ENCODE peak calls at places on chromosomes 11 and 22, in four cellular contexts. C is A549, K is K562, G is endothelial cell of umbilical vein. V is an unnamed sample.
A peak's percentile ranks its signal among the peaks of the same experiment; 100 is the strongest.

GRCh38 chr11:132200303-132200936 is 830.0 kb downstream of the NTM start:
- DNase-seq in K (no peak), C (no peak), G (no peak), V (no peak)

GRCh38 chr22:31278643-31279326 is 13.5 kb downstream of the PIK3IP1 start:
- DNase-seq in K (no peak), C (no peak), G (no peak), V (no peak)

GRCh38 chr11:57458060-57458409 is 2.3 kb upstream of the RTN4RL2 start:
- DNase-seq in K (no peak), C (peak; percentile 62), G (no peak), V (no peak)

GRCh38 chr11:32561835-32562234 is 21.8 kb upstream of the EIF3M start:
- DNase-seq in K (no peak), G (no peak), C (no peak), V (no peak)

GRCh38 chr11:73381589-73381988 is 5.4 kb downstream of the RELT start:
- DNase-seq in C (no peak), K (no peak), G (no peak), V (peak; percentile 50)

GRCh38 chr11:61654397-61654829 is 25.8 kb upstream of the DAGLA start:
- DNase-seq in K (no peak), G (no peak), C (no peak), V (peak; percentile 79)

GRCh38 chr11:46438211-46438610 is 46.6 kb upstream of the CHRM4 start:
- DNase-seq in C (no peak), G (no peak), K (no peak), V (no peak)

GRCh38 chr11:62459080-62459479 is 40.2 kb downstream of the SCGB1A1 start:
- DNase-seq in G (no peak), K (no peak), C (no peak), V (no peak)

GRCh38 chr11:91981995-91982394 is 242.6 kb upstream of the FAT3 start:
- DNase-seq in K (no peak), C (peak; percentile 80), G (no peak), V (no peak)

GRCh38 chr11:76400967-76401366 is 19.8 kb downstream of the GVQW3 start:
- DNase-seq in K (no peak), C (no peak), G (no peak), V (no peak)

GRCh38 chr11:134531331-134532135 is 119.5 kb upstream of the B3GAT1 start:
- DNase-seq in C (no peak), G (no peak), K (no peak), V (no peak)

GRCh38 chr11:41206388-41206787 is 253.1 kb downstream of the LRRC4C start:
- DNase-seq in G (no peak), C (no peak), K (no peak), V (no peak)

GRCh38 chr22:48717883-48718817 is 1109.5 kb downstream of the BRD1 start:
- DNase-seq in C (no peak), G (no peak), K (no peak), V (peak; percentile 95)

GRCh38 chr11:35146711-35147110 is 7.7 kb downstream of the CD44 start:
- DNase-seq in K (no peak), C (no peak), G (no peak), V (peak; percentile 44)

GRCh38 chr11:36155770-36156485 is 133.3 kb downstream of the COMMD9 start:
- DNase-seq in K (no peak), G (peak; percentile 70), C (no peak), V (no peak)

GRCh38 chr11:46347637-46348311 is 511 bp downstream of the DGKZ start:
- DNase-seq in G (no peak), K (no peak), C (no peak), V (no peak)

GRCh38 chr11:14971865-14972580 is at the start of gene CALCA:
- DNase-seq in K (no peak), G (no peak), C (no peak), V (no peak)

GRCh38 chr11:10796191-10796590 is 12.5 kb downstream of the EIF4G2 start:
- DNase-seq in G (no peak), C (no peak), K (no peak), V (no peak)

GRCh38 chr11:81303265-81303664 is 1430.4 kb downstream of the FAM181B start:
- DNase-seq in K (no peak), G (no peak), C (no peak), V (no peak)

GRCh38 chr11:77413850-77414249 is 60.0 kb downstream of the PAK1 start:
- DNase-seq in C (no peak), G (no peak), K (no peak), V (no peak)

GRCh38 chr11:119903389-119903788 is 174.4 kb upstream of the NECTIN1 start:
- DNase-seq in C (no peak), K (no peak), G (no peak), V (no peak)

DNA sequence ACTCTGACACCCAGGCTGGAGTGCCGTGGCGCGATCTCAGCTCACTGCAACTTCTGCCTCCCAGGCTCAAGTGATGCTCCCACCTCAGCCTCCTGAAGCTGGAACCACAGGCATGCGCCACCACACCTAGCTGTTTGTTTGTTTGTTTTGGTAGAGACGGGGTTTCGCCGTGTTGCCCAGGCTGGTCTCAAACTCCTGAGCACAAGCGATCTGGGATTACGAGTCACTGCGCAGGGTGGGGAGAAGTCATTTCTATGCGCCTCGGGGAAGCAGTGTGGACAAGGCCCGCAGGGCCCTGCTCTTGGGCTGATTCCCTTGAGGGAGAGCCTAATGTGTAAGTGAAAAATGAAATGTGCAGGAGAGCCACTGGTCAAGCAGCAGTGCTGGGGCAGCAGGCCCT is 19.6 kb upstream of the SEPTIN5 start:
- DNase-seq in K (no peak), C (no peak), G (no peak), V (no peak)
- TF ChIP-seq MAX in K (no peak), C (no peak), G (no peak), V (no peak)

GRCh38 chr22:36367479-36367878 is 20.3 kb downstream of the MYH9 start:
- DNase-seq in C (no peak), G (no peak), K (no peak), V (no peak)

GRCh38 chr22:36367066-36367465 is 20.7 kb downstream of the MYH9 start:
- DNase-seq in K (no peak), C (no peak), G (no peak), V (no peak)

GRCh38 chr22:36368359-36368983 is 19.3 kb downstream of the MYH9 start:
- DNase-seq in C (peak; percentile 57), G (peak; percentile 76), K (peak; percentile 94), V (no peak)

GRCh38 chr22:36369922-36370781 is 17.6 kb downstream of the MYH9 start:
- DNase-seq in K (peak; percentile 80), G (peak; percentile 76), C (peak; percentile 58), V (peak; percentile 92)

DNA sequence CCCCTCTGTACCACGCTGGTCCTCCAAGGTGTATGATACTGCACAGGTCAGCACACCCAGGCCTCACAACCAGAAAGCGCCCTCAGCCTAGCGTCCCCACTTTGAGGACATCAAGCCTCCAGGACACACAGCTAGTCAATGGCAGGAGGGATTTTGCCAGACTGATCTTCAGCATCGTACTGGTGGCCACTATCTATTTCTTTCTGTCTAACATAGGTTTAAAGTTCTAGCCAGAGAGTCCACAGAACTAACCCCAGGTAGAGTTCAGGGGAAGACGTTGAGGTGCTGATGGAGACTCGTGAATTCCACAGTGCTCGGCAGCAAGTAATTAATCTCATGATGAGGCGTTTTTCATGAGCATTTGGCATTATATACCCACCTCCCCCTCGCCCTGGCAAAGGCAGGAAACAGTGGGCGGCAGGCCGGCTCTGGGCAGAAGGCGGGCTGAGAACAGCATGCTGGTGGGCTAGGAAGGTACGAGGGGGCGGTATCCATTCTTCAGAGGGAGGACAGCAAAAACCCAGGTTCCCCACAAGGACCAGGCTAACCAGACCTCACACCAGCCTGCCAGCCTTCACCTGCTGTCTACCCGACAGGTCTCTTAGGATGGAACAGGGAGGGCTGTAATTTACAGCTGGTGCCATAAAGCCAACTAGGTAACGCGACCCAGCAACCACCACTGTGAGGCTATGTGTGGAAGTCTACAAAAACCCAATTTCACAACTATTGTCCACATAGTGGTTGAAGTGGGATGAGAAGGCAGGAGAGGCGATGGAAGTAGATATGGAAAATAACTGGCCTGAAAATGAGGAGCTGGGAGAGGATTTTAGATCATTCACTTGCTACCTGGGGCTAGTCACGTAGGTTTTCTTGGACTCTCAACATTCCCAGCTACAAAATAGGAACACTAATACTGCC is 18.5 kb downstream of the MYH9 start:
- DNase-seq in K (no peak), G (peak; percentile 62), C (no peak), V (no peak)
- H3K4me3 ChIP-seq in K (no peak overlapping the region), G (peak overlapping the region; percentile 0), C (no peak overlapping the region), V (no peak overlapping the region)

GRCh38 chr22:40416636-40417035 is 46.2 kb downstream of the SGSM3 start:
- DNase-seq in C (no peak), K (no peak), G (no peak), V (no peak)

GRCh38 chr22:40414838-40415505 is 44.6 kb downstream of the SGSM3 start:
- DNase-seq in G (no peak), C (no peak), K (no peak), V (no peak)

GRCh38 chr22:40416267-40416570 is 45.8 kb downstream of the SGSM3 start:
- DNase-seq in K (no peak), G (no peak), C (no peak), V (no peak)

GRCh38 chr22:40417041-40417440 is 46.6 kb downstream of the SGSM3 start:
- DNase-seq in K (no peak), G (no peak), C (no peak), V (no peak)

DNA sequence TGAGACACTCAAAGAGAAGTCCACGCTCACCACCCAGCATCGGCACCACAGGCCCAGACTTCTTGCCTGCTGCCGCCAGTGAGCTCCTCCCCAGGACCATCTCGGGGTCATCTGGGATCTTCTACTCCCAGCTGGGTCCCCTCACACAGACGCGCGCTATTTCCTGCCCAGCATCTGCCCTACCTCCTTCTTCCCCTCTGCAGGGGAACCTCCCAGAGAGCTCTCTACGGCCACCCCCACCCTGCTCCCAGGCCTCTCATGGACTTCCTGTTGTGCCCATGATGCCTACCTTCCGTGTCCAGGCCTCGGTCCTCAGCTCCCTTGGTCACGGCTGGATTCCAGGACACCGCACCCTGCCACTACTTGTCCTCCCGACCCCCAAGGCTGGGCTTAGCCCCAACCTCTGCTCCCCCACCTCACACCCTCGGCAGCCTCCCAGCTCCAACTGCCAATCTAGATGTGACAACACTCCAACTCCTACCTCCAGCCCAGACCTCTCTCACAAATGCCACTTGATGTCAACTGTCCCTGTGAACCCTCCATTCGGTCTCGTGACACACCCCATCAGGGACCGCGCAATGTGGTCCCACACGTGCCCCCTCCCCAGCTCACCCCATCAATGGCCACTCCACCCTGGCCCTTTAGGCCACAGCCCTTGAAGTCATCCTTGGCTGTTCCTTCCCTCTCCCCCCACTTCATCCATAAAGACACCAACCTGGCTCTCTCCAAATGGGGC is 45.3 kb downstream of the SGSM3 start:
- DNase-seq in G (peak; percentile 25), C (no peak), K (no peak), V (peak; percentile 43)
- TF ChIP-seq MYC in G (no peak), C (no peak), K (no peak), V (no peak)

GRCh38 chr11:64582885-64583284 is 8.1 kb upstream of the SLC22A12 start:
- DNase-seq in K (no peak), C (no peak), G (no peak), V (no peak)

GRCh38 chr11:64580387-64580786 is 10.6 kb upstream of the SLC22A12 start:
- DNase-seq in C (no peak), G (no peak), K (no peak), V (no peak)

GRCh38 chr11:64585150-64585549 is 5.9 kb upstream of the SLC22A12 start:
- DNase-seq in G (no peak), C (no peak), K (no peak), V (peak; percentile 35)

GRCh38 chr11:64581057-64581523 is 9.9 kb upstream of the SLC22A12 start:
- DNase-seq in G (no peak), C (no peak), K (no peak), V (no peak)

GRCh38 chr11:64583296-64584262 is 7.4 kb upstream of the SLC22A12 start:
- DNase-seq in K (peak; percentile 38), C (no peak), G (no peak), V (no peak)
- TF ChIP-seq MAX in K (no peak), C (no peak), G (no peak), V (no peak)

GRCh38 chr22:37589607-37590006 is 9.7 kb upstream of the LGALS2 start:
- DNase-seq in G (no peak), K (no peak), C (no peak), V (no peak)
- H3K4me3 ChIP-seq in G (no peak overlapping the region), K (no peak overlapping the region), C (no peak overlapping the region), V (no peak overlapping the region)

V was measured in NB4.